ENCODE peak calls at places on chromosome 21, in ten cellular contexts. T, A, B, C, V, Y, L, Q, D and F are unnamed samples.

GRCh38 chr21:28602581-28602980 is 390.1 kb downstream of the LTN1 start:
- DNase-seq in T (no peak), A (no peak), B (no peak), C (no peak), V (no peak), Y (no peak), L (no peak), Q (no peak), D (no peak), F (no peak)

GRCh38 chr21:27365394-27365793 is 398.5 kb upstream of the ADAMTS5 start:
- DNase-seq in T (no peak), A (peak), B (no peak), C (no peak), V (peak), Y (no peak), L (no peak), Q (no peak), D (no peak), F (no peak)

GRCh38 chr21:44503901-44504399 is 36.0 kb downstream of the KRTAP10-1 start:
- DNase-seq in T (no peak), A (no peak), B (no peak), C (no peak), V (no peak), Y (no peak), L (no peak), Q (no peak), D (peak), F (no peak)

GRCh38 chr21:37214952-37215351 is 52.2 kb downstream of the VPS26C start:
- DNase-seq in T (no peak), A (no peak), B (no peak), C (no peak), V (no peak), Y (no peak), L (no peak), Q (no peak), D (no peak), F (no peak)

GRCh38 chr21:45290948-45291612 is 3.4 kb upstream of the POFUT2 start:
- DNase-seq in T (peak), A (peak), B (peak), C (no peak), V (peak), Y (no peak), L (no peak), Q (peak), D (no peak), F (no peak)

GRCh38 chr21:17003221-17003620 is 509.6 kb upstream of the CXADR start:
- DNase-seq in T (no peak), A (peak), B (no peak), C (no peak), V (peak), Y (no peak), L (no peak), Q (peak), D (no peak), F (peak)

GRCh38 chr21:43800566-43800965 is 11.2 kb downstream of the RRP1 start:
- DNase-seq in T (no peak), A (no peak), B (no peak), C (no peak), V (no peak), Y (no peak), L (no peak), Q (no peak), D (no peak), F (no peak)

GRCh38 chr21:29224006-29224405 is 74.7 kb upstream of the BACH1 start:
- DNase-seq in T (no peak), A (no peak), B (no peak), C (no peak), V (no peak), Y (no peak), L (no peak), Q (no peak), D (no peak), F (no peak)

GRCh38 chr21:44701541-44701940 is 4.6 kb downstream of the KRTAP10-12 start:
- DNase-seq in T (peak), A (no peak), B (no peak), C (no peak), V (no peak), Y (no peak), L (peak), Q (no peak), D (no peak), F (no peak)

GRCh38 chr21:36209626-36210171 is 53.1 kb downstream of the DOP1B start:
- DNase-seq in T (no peak), A (peak), B (no peak), C (peak), V (peak), Y (peak), L (peak), Q (peak), D (no peak), F (peak)

GRCh38 chr21:32826317-32827167 is 55.0 kb upstream of the PAXBP1 start:
- DNase-seq in T (no peak), A (peak), B (no peak), C (peak), V (peak), Y (peak), L (peak), Q (peak), D (no peak), F (peak)

GRCh38 chr21:24204641-24205040 is 1402.6 kb downstream of the MRPL39 start:
- DNase-seq in T (no peak), A (no peak), B (no peak), C (no peak), V (no peak), Y (no peak), L (no peak), Q (no peak), D (no peak), F (no peak)

GRCh38 chr21:32306021-32306780 is 7.5 kb downstream of the MRAP start:
- DNase-seq in T (no peak), A (no peak), B (no peak), C (no peak), V (peak), Y (peak), L (no peak), Q (peak), D (no peak), F (peak)

GRCh38 chr21:45939521-45940045 is 42.0 kb upstream of the COL6A1 start:
- DNase-seq in T (no peak), A (no peak), B (no peak), C (no peak), V (no peak), Y (no peak), L (no peak), Q (no peak), D (no peak), F (no peak)

GRCh38 chr21:44723177-44724131 is 12.1 kb upstream of the TSPEAR start:
- DNase-seq in T (no peak), A (no peak), B (no peak), C (no peak), V (no peak), Y (peak), L (no peak), Q (no peak), D (no peak), F (no peak)

GRCh38 chr21:37478821-37479220 is 112.2 kb downstream of the DYRK1A start:
- DNase-seq in T (no peak), A (no peak), B (no peak), C (no peak), V (no peak), Y (no peak), L (no peak), Q (no peak), D (no peak), F (no peak)

GRCh38 chr21:16420086-16420724 is 690.4 kb downstream of the USP25 start:
- DNase-seq in T (no peak), A (peak), B (peak), C (no peak), V (peak), Y (no peak), L (no peak), Q (peak), D (peak), F (peak)

GRCh38 chr21:35426484-35426883 is 377.4 kb upstream of the RUNX1 start:
- DNase-seq in T (no peak), A (no peak), B (no peak), C (no peak), V (no peak), Y (peak), L (no peak), Q (no peak), D (no peak), F (no peak)

GRCh38 chr21:41377715-41378114 is 15.9 kb downstream of the MX2 start:
- DNase-seq in T (no peak), A (no peak), B (no peak), C (no peak), V (no peak), Y (peak), L (no peak), Q (no peak), D (no peak), F (no peak)

GRCh38 chr21:16530656-16531055 is 800.9 kb downstream of the USP25 start:
- DNase-seq in T (no peak), A (no peak), B (no peak), C (no peak), V (no peak), Y (no peak), L (no peak), Q (peak), D (no peak), F (no peak)

GRCh38 chr21:45492765-45493164 is 49.5 kb downstream of the SLC19A1 start:
- DNase-seq in T (no peak), A (no peak), B (no peak), C (no peak), V (no peak), Y (no peak), L (no peak), Q (no peak), D (no peak), F (no peak)

GRCh38 chr21:46136739-46137349 is 18.5 kb downstream of the FTCD start:
- DNase-seq in T (no peak), A (no peak), B (no peak), C (no peak), V (no peak), Y (no peak), L (no peak), Q (no peak), D (no peak), F (no peak)

GRCh38 chr21:31258073-31258472 is 86.0 kb downstream of the TIAM1 start:
- DNase-seq in T (no peak), A (no peak), B (no peak), C (no peak), V (no peak), Y (no peak), L (no peak), Q (no peak), D (no peak), F (no peak)

GRCh38 chr21:15531986-15532385 is 197.8 kb upstream of the USP25 start:
- DNase-seq in T (no peak), A (no peak), B (no peak), C (no peak), V (no peak), Y (no peak), L (no peak), Q (no peak), D (no peak), F (no peak)

GRCh38 chr21:31772674-31773555 is 41.0 kb upstream of the SCAF4 start:
- DNase-seq in T (no peak), A (no peak), B (no peak), C (no peak), V (no peak), Y (no peak), L (no peak), Q (no peak), D (no peak), F (no peak)

GRCh38 chr21:31220567-31220966 is 123.5 kb downstream of the TIAM1 start:
- DNase-seq in T (no peak), A (peak), B (no peak), C (no peak), V (peak), Y (peak), L (no peak), Q (peak), D (no peak), F (peak)

GRCh38 chr21:46056450-46056903 is 41.4 kb upstream of the COL6A2 start:
- DNase-seq in T (no peak), A (peak), B (peak), C (no peak), V (peak), Y (no peak), L (peak), Q (peak), D (peak), F (peak)

GRCh38 chr21:15742052-15742451 is 12.3 kb downstream of the USP25 start:
- DNase-seq in T (no peak), A (no peak), B (no peak), C (no peak), V (no peak), Y (peak), L (no peak), Q (no peak), D (peak), F (no peak)

GRCh38 chr21:29701676-29702075 is 238.1 kb downstream of the GRIK1 start:
- DNase-seq in T (no peak), A (no peak), B (no peak), C (no peak), V (no peak), Y (no peak), L (no peak), Q (no peak), D (no peak), F (no peak)

GRCh38 chr21:46301759-46302158 is 15.6 kb downstream of the YBEY start:
- DNase-seq in T (no peak), A (no peak), B (no peak), C (no peak), V (no peak), Y (no peak), L (no peak), Q (no peak), D (no peak), F (no peak)

GRCh38 chr21:32215306-32215685 is 63.6 kb downstream of the MIS18A start:
- DNase-seq in T (peak), A (no peak), B (no peak), C (no peak), V (no peak), Y (no peak), L (no peak), Q (no peak), D (no peak), F (no peak)

GRCh38 chr21:44300262-44300959 is 558 bp downstream of the PFKL start:
- DNase-seq in T (no peak), A (peak), B (peak), C (no peak), V (peak), Y (peak), L (peak), Q (peak), D (peak), F (peak)

GRCh38 chr21:43797925-43798715 is 8.7 kb downstream of the RRP1 start:
- DNase-seq in T (no peak), A (peak), B (no peak), C (no peak), V (no peak), Y (no peak), L (no peak), Q (no peak), D (no peak), F (no peak)

GRCh38 chr21:29072873-29073221 is 601 bp downstream of the CCT8 start:
- DNase-seq in T (no peak), A (peak), B (no peak), C (no peak), V (peak), Y (peak), L (no peak), Q (peak), D (no peak), F (peak)

GRCh38 chr21:44065428-44065827 is 41.8 kb upstream of the PWP2 start:
- DNase-seq in T (no peak), A (peak), B (no peak), C (no peak), V (no peak), Y (no peak), L (no peak), Q (peak), D (no peak), F (peak)

GRCh38 chr21:27129215-27129614 is 162.3 kb upstream of the ADAMTS5 start:
- DNase-seq in T (no peak), A (no peak), B (no peak), C (no peak), V (no peak), Y (no peak), L (no peak), Q (peak), D (no peak), F (no peak)

GRCh38 chr21:16424331-16424749 is 694.6 kb downstream of the USP25 start:
- DNase-seq in T (no peak), A (peak), B (no peak), C (no peak), V (peak), Y (no peak), L (no peak), Q (peak), D (no peak), F (no peak)

GRCh38 chr21:46125846-46126301 is 28.0 kb downstream of the COL6A2 start:
- DNase-seq in T (no peak), A (no peak), B (peak), C (no peak), V (no peak), Y (no peak), L (peak), Q (no peak), D (no peak), F (no peak)

DNA sequence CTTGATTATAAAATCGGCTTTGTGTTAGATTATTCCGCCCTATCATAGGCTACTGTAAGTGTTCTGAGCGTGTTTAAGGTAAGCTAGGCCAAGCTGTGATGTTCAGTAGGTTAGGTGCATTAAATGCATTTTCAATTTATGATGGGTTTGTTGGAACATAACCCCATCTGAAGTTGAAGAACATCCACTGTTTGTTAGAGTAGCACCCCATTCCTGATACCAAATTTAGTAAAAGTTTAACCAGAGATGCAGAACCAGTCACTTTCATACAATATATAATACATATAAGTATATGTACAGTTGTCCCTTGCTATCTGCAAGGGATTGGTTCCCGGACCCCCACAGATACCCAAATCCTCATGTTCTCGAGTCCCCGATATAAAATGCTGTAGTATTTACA is 16.1 kb downstream of the UBASH3A start:
- DNase-seq in T (no peak), A (no peak), B (no peak), C (no peak), V (no peak), Y (no peak), L (no peak), Q (no peak), D (no peak), F (no peak)
- TF ChIP-seq CTCF in T (no peak), A (no peak), B (no peak), C (no peak), V (no peak), Y (no peak), L (no peak), Q (no peak), D (no peak), F (no peak)

DNA sequence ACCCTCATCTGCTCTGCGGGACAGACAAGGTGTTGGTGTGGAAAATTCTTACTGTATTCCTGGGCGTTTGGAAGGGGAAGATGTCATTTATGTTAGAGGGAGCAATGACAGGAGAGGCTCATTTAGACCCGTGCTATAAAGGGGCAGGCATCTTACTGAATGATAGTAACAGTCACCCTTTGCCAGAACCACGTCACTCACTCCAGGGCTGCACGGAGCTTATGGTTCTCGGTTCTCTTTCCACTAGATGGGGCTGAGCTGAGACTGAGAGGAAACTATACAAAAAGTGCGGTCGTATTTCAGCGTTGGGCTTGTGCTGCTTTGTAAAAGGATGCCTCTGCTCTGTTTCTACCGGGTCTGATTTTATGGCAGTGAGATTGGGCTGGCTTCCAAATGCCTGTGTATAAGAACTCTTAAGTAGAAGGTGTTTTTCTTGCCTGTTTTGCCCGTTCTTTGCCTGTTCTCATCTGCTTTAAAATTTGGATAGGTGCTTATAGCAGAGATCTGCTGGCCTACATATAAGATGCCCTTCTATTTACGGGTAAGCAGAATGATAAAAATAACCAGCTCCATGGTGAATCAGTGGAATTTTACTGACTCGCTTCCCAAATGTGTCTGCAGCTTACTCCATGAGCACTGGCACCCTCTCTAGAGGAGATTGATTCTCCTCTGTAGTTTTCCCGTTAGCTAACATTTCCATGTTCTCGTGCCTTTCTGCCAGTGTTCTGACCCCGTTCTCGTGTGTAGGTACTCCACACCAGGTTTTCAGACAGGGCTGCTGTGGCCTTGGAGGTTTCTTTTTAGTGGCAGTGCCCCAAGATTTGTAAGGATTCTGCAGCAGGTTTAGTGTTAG is 55.9 kb downstream of the MRPS6 start:
- DNase-seq in T (no peak), A (peak), B (peak), C (peak), V (peak), Y (peak), L (no peak), Q (peak), D (peak), F (peak)
- H3K4me3 ChIP-seq in T (peak), A (peak), B (no peak), C (peak), V (peak), Y (peak), L (no peak), Q (no peak), D (no peak), F (peak)

GRCh38 chr21:34242973-34243372 is 120.8 kb upstream of the KCNE2 start:
- DNase-seq in T (no peak), A (no peak), B (no peak), C (no peak), V (no peak), Y (no peak), L (no peak), Q (no peak), D (no peak), F (no peak)

GRCh38 chr21:34243562-34243961 is 120.2 kb upstream of the KCNE2 start:
- DNase-seq in T (no peak), A (peak), B (no peak), C (peak), V (peak), Y (peak), L (no peak), Q (peak), D (no peak), F (peak)
- TF ChIP-seq CTCF in T (no peak), A (peak), B (no peak), C (peak), V (peak), Y (peak), L (peak), Q (peak), D (peak), F (peak)

GRCh38 chr21:38807481-38807880 is 1.8 kb downstream of the ETS2 start:
- DNase-seq in T (no peak), A (no peak), B (no peak), C (no peak), V (peak), Y (peak), L (no peak), Q (no peak), D (no peak), F (no peak)
- H3K4me3 ChIP-seq in T (peak), A (peak), B (peak), C (peak), V (peak), Y (peak), L (peak), Q (peak), D (peak), F (peak)

GRCh38 chr21:19986396-19986795 is 1011.8 kb upstream of the NCAM2 start:
- DNase-seq in T (no peak), A (no peak), B (no peak), C (no peak), V (no peak), Y (no peak), L (no peak), Q (no peak), D (no peak), F (no peak)

GRCh38 chr21:19987671-19988070 is 1010.5 kb upstream of the NCAM2 start:
- DNase-seq in T (no peak), A (no peak), B (no peak), C (no peak), V (no peak), Y (no peak), L (no peak), Q (no peak), D (no peak), F (no peak)

GRCh38 chr21:19981938-19982337 is 1016.3 kb upstream of the NCAM2 start:
- DNase-seq in T (no peak), A (no peak), B (no peak), C (no peak), V (no peak), Y (no peak), L (no peak), Q (no peak), D (no peak), F (no peak)
- TF ChIP-seq CTCF in T (no peak), A (no peak), B (no peak), C (no peak), V (no peak), Y (peak), L (peak), Q (no peak), D (no peak), F (no peak)

GRCh38 chr21:25563399-25564116 is 43.7 kb downstream of the MRPL39 start:
- DNase-seq in T (no peak), A (no peak), B (no peak), C (no peak), V (peak), Y (no peak), L (no peak), Q (peak), D (no peak), F (no peak)
- H3K4me3 ChIP-seq in T (no peak), A (peak), B (no peak), C (peak), V (peak), Y (no peak), L (no peak), Q (no peak), D (no peak), F (peak)